ENCODE peak calls at places on chromosomes 16 and 17, in four cellular contexts. One of them, this sample, is unnamed.

GRCh38 chr16:50616883-50617629 is 64.1 kb downstream of the SNX20 start:
- DNase-seq in T-helper 9 cell: no peak
- DNase-seq in AG08396: no peak
- DNase-seq in cardiac fibroblast: no peak
- DNase-seq in this sample: no peak

GRCh38 chr17:63349478-63350000 is 96.6 kb downstream of the CYB561 start:
- DNase-seq in cardiac fibroblast: peak
- DNase-seq in AG08396: peak
- DNase-seq in T-helper 9 cell: no peak
- DNase-seq in this sample: no peak

GRCh38 chr17:36597229-36597628 is 4.2 kb upstream of the MRM1 start:
- DNase-seq in AG08396: no peak
- DNase-seq in T-helper 9 cell: no peak
- DNase-seq in cardiac fibroblast: no peak
- DNase-seq in this sample: no peak

GRCh38 chr17:75878174-75878998 is at the start of gene TRIM47:
- DNase-seq in T-helper 9 cell: no peak
- DNase-seq in AG08396: peak
- DNase-seq in cardiac fibroblast: peak
- DNase-seq in this sample: peak

GRCh38 chr16:19822534-19822933 is 62.1 kb downstream of the GPRC5B start:
- DNase-seq in T-helper 9 cell: no peak
- DNase-seq in AG08396: no peak
- DNase-seq in cardiac fibroblast: peak
- DNase-seq in this sample: no peak

GRCh38 chr17:7586673-7587419 is 3.0 kb downstream of the SOX15 start:
- DNase-seq in cardiac fibroblast: no peak
- DNase-seq in T-helper 9 cell: no peak
- DNase-seq in AG08396: no peak
- DNase-seq in this sample: no peak

GRCh38 chr16:86874141-86874540 is 295.8 kb downstream of the FOXL1 start:
- DNase-seq in cardiac fibroblast: no peak
- DNase-seq in T-helper 9 cell: no peak
- DNase-seq in AG08396: peak
- DNase-seq in this sample: peak

GRCh38 chr16:88558457-88559442 is 11.5 kb upstream of the ZC3H18 start:
- DNase-seq in T-helper 9 cell: no peak
- DNase-seq in AG08396: peak
- DNase-seq in cardiac fibroblast: peak
- DNase-seq in this sample: no peak

GRCh38 chr17:28053044-28053670 is 10.7 kb downstream of the NLK start:
- DNase-seq in cardiac fibroblast: no peak
- DNase-seq in AG08396: no peak
- DNase-seq in T-helper 9 cell: no peak
- DNase-seq in this sample: no peak

GRCh38 chr16:84579936-84580335 is 37.9 kb downstream of the COTL1 start:
- DNase-seq in cardiac fibroblast: no peak
- DNase-seq in AG08396: no peak
- DNase-seq in T-helper 9 cell: no peak
- DNase-seq in this sample: no peak

GRCh38 chr17:5555254-5555653 is 29.1 kb downstream of the NLRP1 start:
- DNase-seq in cardiac fibroblast: peak
- DNase-seq in AG08396: peak
- DNase-seq in T-helper 9 cell: no peak
- DNase-seq in this sample: no peak

GRCh38 chr17:31527606-31528005 is 136.1 kb downstream of the RAB11FIP4 start:
- DNase-seq in cardiac fibroblast: peak
- DNase-seq in AG08396: no peak
- DNase-seq in T-helper 9 cell: no peak
- DNase-seq in this sample: no peak

GRCh38 chr17:28747046-28747691 is 3.4 kb downstream of the TRAF4 start:
- DNase-seq in AG08396: no peak
- DNase-seq in cardiac fibroblast: no peak
- DNase-seq in T-helper 9 cell: no peak
- DNase-seq in this sample: no peak

GRCh38 chr17:40551874-40552768 is 13.2 kb downstream of the CCR7 start:
- DNase-seq in AG08396: peak
- DNase-seq in T-helper 9 cell: no peak
- DNase-seq in cardiac fibroblast: peak
- DNase-seq in this sample: no peak

GRCh38 chr17:60311936-60312335 is 80.0 kb downstream of the USP32 start:
- DNase-seq in T-helper 9 cell: no peak
- DNase-seq in cardiac fibroblast: peak
- DNase-seq in AG08396: no peak
- DNase-seq in this sample: no peak

GRCh38 chr17:61208301-61209098 is 191.1 kb upstream of the TBX2 start:
- DNase-seq in T-helper 9 cell: no peak
- DNase-seq in cardiac fibroblast: peak
- DNase-seq in AG08396: no peak
- DNase-seq in this sample: no peak

GRCh38 chr16:66551362-66551761 is 1.0 kb upstream of the CKLF start:
- DNase-seq in cardiac fibroblast: no peak
- DNase-seq in T-helper 9 cell: peak
- DNase-seq in AG08396: peak
- DNase-seq in this sample: peak

GRCh38 chr16:8806272-8806983 is 8.8 kb downstream of the PMM2 start:
- DNase-seq in T-helper 9 cell: no peak
- DNase-seq in cardiac fibroblast: no peak
- DNase-seq in AG08396: no peak
- DNase-seq in this sample: no peak

GRCh38 chr16:25013751-25014499 is 1.2 kb downstream of the ARHGAP17 start:
- DNase-seq in T-helper 9 cell: no peak
- DNase-seq in AG08396: no peak
- DNase-seq in cardiac fibroblast: no peak
- DNase-seq in this sample: no peak

GRCh38 chr16:11064846-11065245 is 120.5 kb downstream of the CLEC16A start:
- DNase-seq in AG08396: no peak
- DNase-seq in cardiac fibroblast: no peak
- DNase-seq in T-helper 9 cell: no peak
- DNase-seq in this sample: no peak

GRCh38 chr16:47705268-47705667 is 244.1 kb downstream of the PHKB start:
- DNase-seq in cardiac fibroblast: no peak
- DNase-seq in T-helper 9 cell: no peak
- DNase-seq in AG08396: no peak
- DNase-seq in this sample: no peak

GRCh38 chr17:10216213-10216982 is 18.0 kb upstream of the GAS7 start:
- DNase-seq in cardiac fibroblast: no peak
- DNase-seq in AG08396: no peak
- DNase-seq in T-helper 9 cell: no peak
- DNase-seq in this sample: no peak

GRCh38 chr17:80526116-80526910 is 18.3 kb upstream of the RPTOR start:
- DNase-seq in T-helper 9 cell: no peak
- DNase-seq in AG08396: no peak
- DNase-seq in cardiac fibroblast: no peak
- DNase-seq in this sample: no peak

GRCh38 chr17:55444471-55445441 is 23.1 kb upstream of the MMD start:
- DNase-seq in AG08396: peak
- DNase-seq in T-helper 9 cell: no peak
- DNase-seq in cardiac fibroblast: peak
- DNase-seq in this sample: no peak

GRCh38 chr16:74449470-74449869 is 28.2 kb upstream of the CLEC18B start:
- DNase-seq in cardiac fibroblast: no peak
- DNase-seq in T-helper 9 cell: no peak
- DNase-seq in AG08396: peak
- DNase-seq in this sample: peak

GRCh38 chr16:14289692-14290340 is 218.7 kb downstream of the MRTFB start:
- DNase-seq in T-helper 9 cell: peak
- DNase-seq in AG08396: no peak
- DNase-seq in cardiac fibroblast: no peak
- DNase-seq in this sample: peak

GRCh38 chr17:52170963-52171572 is 12.6 kb upstream of the CA10 start:
- DNase-seq in cardiac fibroblast: peak
- DNase-seq in T-helper 9 cell: no peak
- DNase-seq in AG08396: no peak
- DNase-seq in this sample: peak

GRCh38 chr16:66250686-66251405 is 115.6 kb upstream of the CDH5 start:
- DNase-seq in AG08396: peak
- DNase-seq in T-helper 9 cell: no peak
- DNase-seq in cardiac fibroblast: peak
- DNase-seq in this sample: no peak

GRCh38 chr16:67884-68789 is 4.3 kb downstream of the RHBDF1 start:
- DNase-seq in AG08396: no peak
- DNase-seq in cardiac fibroblast: peak
- DNase-seq in T-helper 9 cell: no peak
- DNase-seq in this sample: no peak

GRCh38 chr17:11644265-11645212 is 46.3 kb downstream of the DNAH9 start:
- DNase-seq in cardiac fibroblast: peak
- DNase-seq in T-helper 9 cell: no peak
- DNase-seq in AG08396: peak
- DNase-seq in this sample: peak

GRCh38 chr17:50051606-50052005 is 4.3 kb upstream of the ITGA3 start:
- DNase-seq in T-helper 9 cell: no peak
- DNase-seq in cardiac fibroblast: peak
- DNase-seq in AG08396: no peak
- DNase-seq in this sample: no peak

GRCh38 chr16:57000271-57001025 is 11.1 kb downstream of the NLRC5 start:
- DNase-seq in AG08396: peak
- DNase-seq in T-helper 9 cell: no peak
- DNase-seq in cardiac fibroblast: peak
- DNase-seq in this sample: peak

GRCh38 chr17:78241277-78242023 is 10.0 kb downstream of the TMEM235 start:
- DNase-seq in cardiac fibroblast: peak
- DNase-seq in T-helper 9 cell: no peak
- DNase-seq in AG08396: peak
- DNase-seq in this sample: peak

GRCh38 chr17:41048441-41048840 is 1.3 kb upstream of the KRTAP2-1 start:
- DNase-seq in T-helper 9 cell: no peak
- DNase-seq in cardiac fibroblast: no peak
- DNase-seq in AG08396: peak
- DNase-seq in this sample: peak

GRCh38 chr16:88533945-88534641 is 36.1 kb upstream of the ZC3H18 start:
- DNase-seq in AG08396: peak
- DNase-seq in T-helper 9 cell: peak
- DNase-seq in cardiac fibroblast: peak
- DNase-seq in this sample: peak

This sample was measured in H54.